ENCODE peak calls at places on chromosomes 12 and 14, in eight cellular contexts. S, I, H, Q, C, E, T and O are unnamed samples.
A peak's percentile ranks its signal among the peaks of the same experiment; 100 is the strongest.

GRCh38 chr12:14416658-14417057 is 51.2 kb downstream of the ATF7IP start:
- DNase-seq in H (no peak), I (peak; percentile 91), T (no peak), E (peak; percentile 21), C (no peak), Q (peak; percentile 39), S (no peak), O (peak; percentile 58)

GRCh38 chr14:70013269-70013873 is 134.2 kb downstream of the SMOC1 start:
- DNase-seq in Q (no peak), S (no peak), C (no peak), T (no peak), I (peak; percentile 43), E (peak; percentile 55), H (peak; percentile 23), O (peak; percentile 72)

GRCh38 chr12:111636209-111636928 is 37.3 kb upstream of the ATXN2 start:
- DNase-seq in H (no peak), T (peak; percentile 62), E (no peak), I (peak; percentile 57), Q (no peak), S (no peak), C (peak; percentile 54), O (no peak)

GRCh38 chr14:90060965-90061848 is 587 bp upstream of the KCNK13 start:
- DNase-seq in Q (no peak), T (no peak), E (peak; percentile 19), H (no peak), C (no peak), S (peak; percentile 43), I (no peak), O (peak; percentile 20)

GRCh38 chr14:104128981-104129380 is 9.4 kb upstream of the KIF26A start:
- DNase-seq in I (no peak), Q (no peak), T (no peak), E (no peak), S (no peak), H (no peak), C (no peak), O (no peak)

GRCh38 chr14:104343690-104344640 is 205.6 kb downstream of the KIF26A start:
- DNase-seq in E (no peak), H (no peak), S (no peak), C (peak; percentile 1), I (no peak), Q (no peak), T (no peak), O (no peak)

GRCh38 chr12:103495158-103495782 is 498 bp downstream of the C12orf42 start:
- DNase-seq in Q (no peak), C (peak; percentile 50), I (no peak), T (no peak), S (peak; percentile 82), E (peak; percentile 76), H (no peak), O (peak; percentile 82)

GRCh38 chr14:74424606-74425005 is 1.4 kb downstream of the SYNDIG1L start:
- DNase-seq in S (no peak), H (no peak), I (no peak), E (no peak), C (no peak), T (no peak), Q (no peak), O (no peak)

GRCh38 chr14:66638688-66639087 is 130.7 kb downstream of the GPHN start:
- DNase-seq in H (no peak), S (no peak), C (no peak), I (peak; percentile 72), Q (peak; percentile 26), T (no peak), E (no peak), O (no peak)

GRCh38 chr12:57476162-57476992 is 3.3 kb downstream of the ARHGAP9 start:
- DNase-seq in C (no peak), I (no peak), E (peak; percentile 78), Q (no peak), H (no peak), S (no peak), T (no peak), O (peak; percentile 93)

GRCh38 chr12:78096909-78097597 is 266.4 kb downstream of the NAV3 start:
- DNase-seq in C (no peak), I (peak; percentile 72), T (no peak), H (no peak), Q (no peak), S (no peak), E (no peak), O (no peak)

GRCh38 chr12:114529956-114530355 is 124.0 kb upstream of the TBX5 start:
- DNase-seq in H (no peak), C (no peak), S (no peak), I (no peak), E (no peak), T (no peak), Q (no peak), O (no peak)

GRCh38 chr14:72521045-72521444 is 372.9 kb downstream of the DPF3 start:
- DNase-seq in S (peak; percentile 68), C (no peak), T (no peak), I (no peak), Q (no peak), H (no peak), E (peak; percentile 78), O (no peak)

GRCh38 chr14:77061630-77062029 is 33.1 kb upstream of the IRF2BPL start:
- DNase-seq in T (no peak), H (no peak), Q (no peak), I (no peak), C (no peak), E (no peak), S (no peak), O (no peak)

GRCh38 chr14:89178802-89179201 is 238.2 kb downstream of the FOXN3 start:
- DNase-seq in H (no peak), S (no peak), E (no peak), T (no peak), C (no peak), I (no peak), Q (no peak), O (no peak)

GRCh38 chr12:24752763-24753462 is 196.0 kb downstream of the BCAT1 start:
- DNase-seq in I (no peak), Q (no peak), C (no peak), H (no peak), T (no peak), E (no peak), S (no peak), O (no peak)

DNA sequence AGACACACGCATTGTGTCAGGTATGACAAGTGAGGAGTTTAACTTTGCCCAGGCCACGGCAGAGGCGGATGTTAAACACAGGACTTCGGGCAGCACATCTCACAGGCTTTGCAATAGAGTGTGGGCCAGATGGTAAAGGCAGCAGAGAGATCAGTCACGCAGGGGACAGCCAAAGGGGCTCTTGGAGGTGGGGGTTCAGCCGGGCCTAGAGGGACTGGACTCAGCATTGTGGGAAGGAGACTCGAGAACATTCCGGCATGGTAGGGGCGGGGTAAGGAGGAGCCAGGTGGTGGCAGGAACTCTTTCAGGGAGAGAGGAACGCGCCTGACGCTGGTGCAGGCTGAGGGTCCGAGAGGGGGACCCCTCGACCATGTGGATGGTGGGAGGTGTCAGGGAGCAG is 59.8 kb upstream of the KCNA1 start:
- DNase-seq in I (no peak), Q (no peak), E (no peak), S (no peak), T (no peak), C (no peak), H (no peak), O (no peak)
- TF ChIP-seq CTCF in I (no peak), Q (no peak), E (no peak), S (no peak), T (no peak), C (no peak), H (no peak), O (no peak)

GRCh38 chr12:53223391-53224267 is 8.4 kb downstream of the RARG start:
- DNase-seq in T (no peak), Q (no peak), C (peak; percentile 59), H (no peak), E (no peak), I (peak; percentile 40), S (no peak), O (peak; percentile 58)

GRCh38 chr12:53223006-53223305 is 9.1 kb downstream of the RARG start:
- DNase-seq in T (no peak), I (no peak), S (no peak), E (no peak), C (no peak), H (no peak), Q (no peak), O (no peak)

GRCh38 chr12:53225635-53226424 is 6.2 kb downstream of the RARG start:
- DNase-seq in Q (peak; percentile 56), I (no peak), E (no peak), C (no peak), S (no peak), H (no peak), T (no peak), O (no peak)

GRCh38 chr12:53224897-53225634 is 6.9 kb downstream of the RARG start:
- DNase-seq in I (no peak), H (no peak), E (no peak), T (no peak), Q (no peak), S (no peak), C (no peak), O (no peak)

DNA sequence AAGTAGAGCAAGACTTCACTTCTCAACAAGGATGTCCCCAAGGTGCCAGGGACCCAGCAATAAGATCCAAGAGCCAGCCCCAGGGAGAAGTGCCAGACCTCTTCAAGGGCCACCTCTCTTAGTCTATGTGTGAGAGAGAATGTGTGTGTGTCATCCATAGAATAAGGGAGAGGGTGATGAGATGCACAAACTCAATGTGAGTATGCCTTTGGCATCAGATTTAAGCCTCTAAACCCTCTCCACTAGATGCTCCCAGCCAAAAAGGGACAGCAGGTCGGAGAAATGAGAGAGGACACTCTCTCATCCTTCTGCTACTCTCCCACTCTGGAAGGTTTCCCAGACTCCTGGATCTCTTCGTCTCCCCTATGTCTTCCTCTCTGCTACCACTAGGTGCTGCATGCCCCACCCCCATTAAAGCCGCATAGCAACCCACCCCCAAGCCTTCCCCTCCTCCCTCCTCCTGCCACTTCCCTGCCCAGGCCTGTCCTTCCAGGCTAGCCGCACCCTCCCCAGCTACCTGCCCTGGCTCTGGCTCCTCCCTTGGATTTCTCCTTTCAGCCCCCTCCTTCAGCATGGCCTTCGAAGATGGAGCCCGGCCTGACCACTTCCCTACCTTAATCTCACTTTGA is 7.6 kb downstream of the RARG start:
- DNase-seq in Q (peak; percentile 79), C (no peak), T (peak; percentile 46), I (no peak), E (no peak), S (no peak), H (no peak), O (no peak)
- TF ChIP-seq CTCF in Q (peak; percentile 44), C (no peak), T (peak; percentile 26), I (peak; percentile 21), E (no peak), S (peak; percentile 24), H (no peak), O (peak; percentile 24)

DNA sequence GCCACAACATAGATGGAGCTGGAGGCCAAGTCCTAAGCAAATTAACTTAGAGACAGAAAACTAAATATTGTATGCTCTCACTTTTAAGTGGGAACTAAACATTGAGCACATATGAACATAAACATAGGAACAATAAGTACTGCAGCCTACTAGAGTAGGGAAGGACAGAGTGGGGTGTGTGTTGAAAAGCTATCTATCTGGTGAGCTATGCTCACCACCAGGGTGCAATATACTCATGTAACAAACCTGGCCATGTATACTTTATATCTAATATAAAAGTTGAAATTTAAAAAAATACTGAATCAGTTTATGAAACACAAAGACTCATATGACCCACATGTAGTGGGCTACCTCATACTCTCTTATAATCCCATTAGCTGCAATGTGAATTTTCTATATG is 1305.0 kb downstream of the LRFN5 start:
- DNase-seq in Q (no peak), H (no peak), S (no peak), C (no peak), T (no peak), E (no peak), I (peak; percentile 8), O (no peak)
- TF ChIP-seq CTCF in Q (no peak), H (no peak), S (no peak), C (peak; percentile 21), T (no peak), E (no peak), I (peak; percentile 26), O (no peak)

GRCh38 chr14:97578982-97579381 is 781.8 kb downstream of the VRK1 start:
- DNase-seq in E (peak; percentile 40), I (no peak), H (no peak), S (peak; percentile 9), Q (no peak), C (no peak), T (no peak), O (no peak)
- TF ChIP-seq CTCF in E (no peak), I (no peak), H (no peak), S (peak; percentile 3), Q (no peak), C (no peak), T (no peak), O (no peak)